ENCODE peak calls at places on chromosomes 13 and 19, in nine cellular contexts. Z is BJ; V is NCI-H2029; Q is CD4-positive, alpha-beta T cell; N is GOT3; I is adrenal gland; X is GM12891; B is foreskin fibroblast; U is thoracic aorta. P is an unnamed sample.

GRCh38 chr19:10402441-10403038 is 802 bp downstream of the CDC37 start:
- DNase-seq in Z (no peak), V (no peak), Q (no peak), N (no peak), I (peak), X (no peak), B (peak), U (no peak), P (no peak)

GRCh38 chr13:93079294-93079693 is 147.3 kb upstream of the GPC6 start:
- DNase-seq in Z (no peak), V (no peak), Q (no peak), N (no peak), I (no peak), X (no peak), B (peak), U (no peak), P (no peak)

GRCh38 chr13:94646904-94647303 is 45.2 kb downstream of the GPR180 start:
- DNase-seq in Z (no peak), V (no peak), Q (no peak), N (no peak), I (no peak), X (no peak), B (no peak), U (no peak), P (no peak)

GRCh38 chr13:33109319-33109718 is 93.1 kb downstream of the KL start:
- DNase-seq in Z (no peak), V (no peak), Q (no peak), N (no peak), I (no peak), X (no peak), B (peak), U (no peak), P (no peak)

GRCh38 chr13:101916108-101916757 is 463.8 kb downstream of the ITGBL1 start:
- DNase-seq in Z (no peak), V (no peak), Q (no peak), N (no peak), I (no peak), X (no peak), B (peak), U (no peak), P (peak)

GRCh38 chr19:28309072-28309471 is 903.9 kb downstream of the UQCRFS1 start:
- DNase-seq in Z (no peak), V (no peak), Q (no peak), N (no peak), I (no peak), X (no peak), B (no peak), U (no peak), P (no peak)

GRCh38 chr19:41175825-41176734 is 16.9 kb upstream of the CYP2S1 start:
- DNase-seq in Z (peak), V (no peak), Q (peak), N (no peak), I (peak), X (no peak), B (peak), U (no peak), P (peak)

GRCh38 chr13:112229445-112229844 is 146.7 kb upstream of the SPACA7 start:
- DNase-seq in Z (no peak), V (no peak), Q (no peak), N (no peak), I (no peak), X (no peak), B (no peak), U (no peak), P (no peak)

GRCh38 chr13:48804836-48805601 is 151.3 kb downstream of the CYSLTR2 start:
- DNase-seq in Z (no peak), V (no peak), Q (no peak), N (no peak), I (no peak), X (no peak), B (peak), U (no peak), P (no peak)

GRCh38 chr19:15239337-15239949 is 7.2 kb upstream of the EPHX3 start:
- DNase-seq in Z (no peak), V (no peak), Q (no peak), N (no peak), I (no peak), X (no peak), B (no peak), U (no peak), P (no peak)

GRCh38 chr19:44841255-44841654 is 4.8 kb upstream of the NECTIN2 start:
- DNase-seq in Z (no peak), V (peak), Q (no peak), N (no peak), I (no peak), X (no peak), B (no peak), U (no peak), P (no peak)

GRCh38 chr19:39659791-39660190 is 4.1 kb downstream of the LGALS16 start:
- DNase-seq in Z (no peak), V (no peak), Q (no peak), N (no peak), I (no peak), X (no peak), B (no peak), U (no peak), P (no peak)

P was measured in nephron progenitor cell.